ENCODE peak calls at places on chromosomes 12 and 14, in ten cellular contexts. One of them, this sample, is unnamed. For H3K9me3 and H3K36me3, the result is how much of the 10 kb centered on the place peaks cover.

GRCh38 chr14:99946652-99947489 is 118.4 kb upstream of the EVL start:
- DNase-seq in heart left ventricle: no peak
- DNase-seq in fibroblast of lung: no peak
- DNase-seq in aorta: no peak
- DNase-seq in endothelial cell of umbilical vein: peak
- DNase-seq in upper lobe of right lung: no peak
- DNase-seq in left ventricle myocardium inferior: no peak
- DNase-seq in NT2/D1: no peak
- DNase-seq in tibial nerve: no peak
- DNase-seq in lower lobe of right lung: no peak
- DNase-seq in this sample: peak

GRCh38 chr14:35470775-35471174 is 63.2 kb upstream of the INSM2 start:
- DNase-seq in fibroblast of lung: peak
- DNase-seq in heart left ventricle: no peak
- DNase-seq in lower lobe of right lung: no peak
- DNase-seq in tibial nerve: no peak
- DNase-seq in NT2/D1: peak
- DNase-seq in endothelial cell of umbilical vein: peak
- DNase-seq in left ventricle myocardium inferior: no peak
- DNase-seq in aorta: no peak
- DNase-seq in upper lobe of right lung: no peak
- DNase-seq in this sample: no peak

GRCh38 chr12:83114042-83114441 is 427.3 kb downstream of the TMTC2 start:
- DNase-seq in aorta: no peak
- DNase-seq in tibial nerve: no peak
- DNase-seq in fibroblast of lung: no peak
- DNase-seq in heart left ventricle: no peak
- DNase-seq in upper lobe of right lung: no peak
- DNase-seq in NT2/D1: no peak
- DNase-seq in lower lobe of right lung: no peak
- DNase-seq in left ventricle myocardium inferior: no peak
- DNase-seq in endothelial cell of umbilical vein: no peak
- DNase-seq in this sample: no peak

GRCh38 chr14:93544212-93544611 is 113.5 kb downstream of the UNC79 start:
- DNase-seq in fibroblast of lung: no peak
- DNase-seq in aorta: no peak
- DNase-seq in lower lobe of right lung: no peak
- DNase-seq in heart left ventricle: no peak
- DNase-seq in endothelial cell of umbilical vein: no peak
- DNase-seq in left ventricle myocardium inferior: no peak
- DNase-seq in upper lobe of right lung: no peak
- DNase-seq in NT2/D1: no peak
- DNase-seq in tibial nerve: no peak
- DNase-seq in this sample: no peak

GRCh38 chr14:87443787-87444186 is 549.2 kb downstream of the GALC start:
- DNase-seq in left ventricle myocardium inferior: no peak
- DNase-seq in aorta: no peak
- DNase-seq in fibroblast of lung: no peak
- DNase-seq in NT2/D1: no peak
- DNase-seq in upper lobe of right lung: no peak
- DNase-seq in heart left ventricle: no peak
- DNase-seq in tibial nerve: no peak
- DNase-seq in endothelial cell of umbilical vein: no peak
- DNase-seq in lower lobe of right lung: no peak
- DNase-seq in this sample: no peak

GRCh38 chr12:105107176-105107496 is 395 bp upstream of the WASHC4 start:
- DNase-seq in left ventricle myocardium inferior: no peak
- DNase-seq in endothelial cell of umbilical vein: no peak
- DNase-seq in tibial nerve: peak
- DNase-seq in NT2/D1: no peak
- DNase-seq in aorta: no peak
- DNase-seq in fibroblast of lung: peak
- DNase-seq in upper lobe of right lung: no peak
- DNase-seq in heart left ventricle: no peak
- DNase-seq in lower lobe of right lung: no peak
- DNase-seq in this sample: no peak

GRCh38 chr12:22083167-22083566 is 37.1 kb downstream of the CMAS start:
- DNase-seq in tibial nerve: peak
- DNase-seq in left ventricle myocardium inferior: no peak
- DNase-seq in aorta: no peak
- DNase-seq in NT2/D1: no peak
- DNase-seq in lower lobe of right lung: no peak
- DNase-seq in endothelial cell of umbilical vein: peak
- DNase-seq in upper lobe of right lung: no peak
- DNase-seq in heart left ventricle: no peak
- DNase-seq in fibroblast of lung: peak
- DNase-seq in this sample: no peak

GRCh38 chr12:128286970-128287369 is 20.0 kb downstream of the TMEM132C start:
- DNase-seq in upper lobe of right lung: no peak
- DNase-seq in left ventricle myocardium inferior: no peak
- DNase-seq in fibroblast of lung: no peak
- DNase-seq in tibial nerve: no peak
- DNase-seq in aorta: no peak
- DNase-seq in NT2/D1: no peak
- DNase-seq in heart left ventricle: no peak
- DNase-seq in endothelial cell of umbilical vein: no peak
- DNase-seq in lower lobe of right lung: no peak
- DNase-seq in this sample: no peak

GRCh38 chr12:101680240-101680639 is 17.2 kb upstream of the CHPT1 start:
- DNase-seq in lower lobe of right lung: no peak
- DNase-seq in NT2/D1: no peak
- DNase-seq in heart left ventricle: no peak
- DNase-seq in fibroblast of lung: no peak
- DNase-seq in upper lobe of right lung: no peak
- DNase-seq in aorta: no peak
- DNase-seq in tibial nerve: peak
- DNase-seq in endothelial cell of umbilical vein: no peak
- DNase-seq in left ventricle myocardium inferior: no peak
- DNase-seq in this sample: no peak

GRCh38 chr14:101072070-101072469 is 168.5 kb upstream of the RTL1 start:
- DNase-seq in fibroblast of lung: no peak
- DNase-seq in upper lobe of right lung: peak
- DNase-seq in lower lobe of right lung: no peak
- DNase-seq in heart left ventricle: no peak
- DNase-seq in left ventricle myocardium inferior: no peak
- DNase-seq in tibial nerve: no peak
- DNase-seq in NT2/D1: no peak
- DNase-seq in aorta: peak
- DNase-seq in endothelial cell of umbilical vein: no peak
- DNase-seq in this sample: peak

GRCh38 chr12:16857456-16857923 is 251.5 kb upstream of the LMO3 start:
- DNase-seq in upper lobe of right lung: no peak
- DNase-seq in left ventricle myocardium inferior: no peak
- DNase-seq in tibial nerve: no peak
- DNase-seq in endothelial cell of umbilical vein: no peak
- DNase-seq in heart left ventricle: no peak
- DNase-seq in NT2/D1: no peak
- DNase-seq in lower lobe of right lung: no peak
- DNase-seq in aorta: no peak
- DNase-seq in fibroblast of lung: no peak
- DNase-seq in this sample: no peak

GRCh38 chr12:133233006-133233405 is 2.7 kb downstream of the ANHX start:
- DNase-seq in upper lobe of right lung: no peak
- DNase-seq in heart left ventricle: no peak
- DNase-seq in left ventricle myocardium inferior: no peak
- DNase-seq in tibial nerve: no peak
- DNase-seq in NT2/D1: no peak
- DNase-seq in lower lobe of right lung: no peak
- DNase-seq in endothelial cell of umbilical vein: no peak
- DNase-seq in fibroblast of lung: no peak
- DNase-seq in aorta: no peak
- DNase-seq in this sample: no peak

GRCh38 chr12:133234971-133235370 is 706 bp downstream of the ANHX start:
- DNase-seq in left ventricle myocardium inferior: no peak
- DNase-seq in aorta: no peak
- DNase-seq in endothelial cell of umbilical vein: no peak
- DNase-seq in lower lobe of right lung: no peak
- DNase-seq in fibroblast of lung: no peak
- DNase-seq in tibial nerve: no peak
- DNase-seq in upper lobe of right lung: no peak
- DNase-seq in heart left ventricle: no peak
- DNase-seq in NT2/D1: no peak
- DNase-seq in this sample: no peak

GRCh38 chr12:133233993-133234564 is 1.6 kb downstream of the ANHX start:
- DNase-seq in aorta: no peak
- DNase-seq in left ventricle myocardium inferior: no peak
- DNase-seq in fibroblast of lung: no peak
- DNase-seq in NT2/D1: no peak
- DNase-seq in tibial nerve: no peak
- DNase-seq in lower lobe of right lung: no peak
- DNase-seq in heart left ventricle: no peak
- DNase-seq in upper lobe of right lung: no peak
- DNase-seq in endothelial cell of umbilical vein: no peak
- DNase-seq in this sample: no peak

GRCh38 chr12:133227281-133227852 is 8.3 kb downstream of the ANHX start:
- DNase-seq in aorta: no peak
- DNase-seq in endothelial cell of umbilical vein: no peak
- DNase-seq in left ventricle myocardium inferior: no peak
- DNase-seq in lower lobe of right lung: no peak
- DNase-seq in NT2/D1: no peak
- DNase-seq in upper lobe of right lung: no peak
- DNase-seq in fibroblast of lung: no peak
- DNase-seq in heart left ventricle: no peak
- DNase-seq in tibial nerve: no peak
- DNase-seq in this sample: no peak

GRCh38 chr12:133231001-133231400 is 4.7 kb downstream of the ANHX start:
- DNase-seq in fibroblast of lung: no peak
- DNase-seq in tibial nerve: no peak
- DNase-seq in NT2/D1: no peak
- DNase-seq in upper lobe of right lung: no peak
- DNase-seq in heart left ventricle: no peak
- DNase-seq in endothelial cell of umbilical vein: no peak
- DNase-seq in lower lobe of right lung: no peak
- DNase-seq in aorta: no peak
- DNase-seq in left ventricle myocardium inferior: no peak
- DNase-seq in this sample: no peak
- H3K9me3 ChIP-seq in fibroblast of lung: under half
- H3K9me3 ChIP-seq in tibial nerve: under half
- H3K9me3 ChIP-seq in NT2/D1: under half
- H3K9me3 ChIP-seq in upper lobe of right lung: under half
- H3K9me3 ChIP-seq in heart left ventricle: under half
- H3K9me3 ChIP-seq in endothelial cell of umbilical vein: under half
- H3K9me3 ChIP-seq in lower lobe of right lung: under half
- H3K9me3 ChIP-seq in aorta: under half
- H3K9me3 ChIP-seq in left ventricle myocardium inferior: under half
- H3K9me3 ChIP-seq in this sample: under half

DNA sequence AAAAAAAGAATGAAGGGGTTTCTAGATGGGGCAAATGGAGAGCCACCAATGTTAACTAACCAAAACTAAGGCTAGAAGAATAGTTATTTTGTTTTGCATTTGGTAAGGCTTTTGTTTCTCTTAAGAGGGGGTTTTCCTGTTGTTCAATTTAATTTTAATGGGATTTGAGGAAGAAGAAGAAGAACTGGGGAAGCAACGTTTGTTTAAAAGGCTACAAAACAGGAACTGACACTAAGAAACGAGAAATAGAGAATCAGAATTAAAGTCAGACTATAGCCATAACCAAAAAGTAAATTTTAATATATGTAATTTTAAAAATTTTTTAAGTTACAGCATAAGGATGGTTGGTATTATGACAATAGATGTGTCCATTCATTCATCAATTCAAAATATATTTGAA is 13.7 kb downstream of the TXNDC16 start:
- DNase-seq in upper lobe of right lung: no peak
- DNase-seq in heart left ventricle: no peak
- DNase-seq in tibial nerve: no peak
- DNase-seq in left ventricle myocardium inferior: no peak
- DNase-seq in lower lobe of right lung: no peak
- DNase-seq in NT2/D1: no peak
- DNase-seq in aorta: no peak
- DNase-seq in endothelial cell of umbilical vein: no peak
- DNase-seq in fibroblast of lung: no peak
- DNase-seq in this sample: no peak
- H3K36me3 ChIP-seq in upper lobe of right lung: under half
- H3K36me3 ChIP-seq in heart left ventricle: half or more
- H3K36me3 ChIP-seq in tibial nerve: under half
- H3K36me3 ChIP-seq in left ventricle myocardium inferior: under half
- H3K36me3 ChIP-seq in lower lobe of right lung: under half
- H3K36me3 ChIP-seq in NT2/D1: under half
- H3K36me3 ChIP-seq in aorta: under half
- H3K36me3 ChIP-seq in endothelial cell of umbilical vein: under half
- H3K36me3 ChIP-seq in fibroblast of lung: under half
- H3K36me3 ChIP-seq in this sample: under half

GRCh38 chr12:24015771-24016170 is 66.3 kb upstream of the SOX5 start:
- DNase-seq in upper lobe of right lung: no peak
- DNase-seq in fibroblast of lung: no peak
- DNase-seq in heart left ventricle: no peak
- DNase-seq in lower lobe of right lung: no peak
- DNase-seq in left ventricle myocardium inferior: no peak
- DNase-seq in endothelial cell of umbilical vein: no peak
- DNase-seq in NT2/D1: no peak
- DNase-seq in tibial nerve: no peak
- DNase-seq in aorta: no peak
- DNase-seq in this sample: no peak
- H3K9me3 ChIP-seq in upper lobe of right lung: under half
- H3K9me3 ChIP-seq in fibroblast of lung: under half
- H3K9me3 ChIP-seq in heart left ventricle: under half
- H3K9me3 ChIP-seq in lower lobe of right lung: under half
- H3K9me3 ChIP-seq in left ventricle myocardium inferior: under half
- H3K9me3 ChIP-seq in endothelial cell of umbilical vein: under half
- H3K9me3 ChIP-seq in NT2/D1: under half
- H3K9me3 ChIP-seq in tibial nerve: under half
- H3K9me3 ChIP-seq in aorta: under half
- H3K9me3 ChIP-seq in this sample: under half

GRCh38 chr14:63891148-63891964 is 38.6 kb downstream of the SYNE2 start:
- DNase-seq in fibroblast of lung: no peak
- DNase-seq in lower lobe of right lung: no peak
- DNase-seq in NT2/D1: peak
- DNase-seq in heart left ventricle: no peak
- DNase-seq in upper lobe of right lung: no peak
- DNase-seq in tibial nerve: no peak
- DNase-seq in aorta: no peak
- DNase-seq in left ventricle myocardium inferior: no peak
- DNase-seq in endothelial cell of umbilical vein: peak
- DNase-seq in this sample: no peak

GRCh38 chr14:63890553-63890952 is 37.7 kb downstream of the SYNE2 start:
- DNase-seq in endothelial cell of umbilical vein: peak
- DNase-seq in fibroblast of lung: no peak
- DNase-seq in upper lobe of right lung: no peak
- DNase-seq in heart left ventricle: no peak
- DNase-seq in lower lobe of right lung: no peak
- DNase-seq in NT2/D1: no peak
- DNase-seq in tibial nerve: no peak
- DNase-seq in aorta: no peak
- DNase-seq in left ventricle myocardium inferior: no peak
- DNase-seq in this sample: no peak

GRCh38 chr14:63881926-63882325 is 29.1 kb downstream of the SYNE2 start:
- DNase-seq in aorta: no peak
- DNase-seq in tibial nerve: no peak
- DNase-seq in endothelial cell of umbilical vein: no peak
- DNase-seq in left ventricle myocardium inferior: no peak
- DNase-seq in upper lobe of right lung: no peak
- DNase-seq in lower lobe of right lung: no peak
- DNase-seq in NT2/D1: no peak
- DNase-seq in heart left ventricle: no peak
- DNase-seq in fibroblast of lung: no peak
- DNase-seq in this sample: no peak

GRCh38 chr14:63893701-63894458 is 41.1 kb downstream of the SYNE2 start:
- DNase-seq in left ventricle myocardium inferior: peak
- DNase-seq in heart left ventricle: no peak
- DNase-seq in NT2/D1: peak
- DNase-seq in upper lobe of right lung: no peak
- DNase-seq in lower lobe of right lung: no peak
- DNase-seq in tibial nerve: peak
- DNase-seq in aorta: peak
- DNase-seq in endothelial cell of umbilical vein: peak
- DNase-seq in fibroblast of lung: peak
- DNase-seq in this sample: no peak

GRCh38 chr14:63887899-63888298 is 35.1 kb downstream of the SYNE2 start:
- DNase-seq in NT2/D1: no peak
- DNase-seq in lower lobe of right lung: no peak
- DNase-seq in tibial nerve: no peak
- DNase-seq in left ventricle myocardium inferior: no peak
- DNase-seq in fibroblast of lung: no peak
- DNase-seq in endothelial cell of umbilical vein: no peak
- DNase-seq in upper lobe of right lung: no peak
- DNase-seq in aorta: no peak
- DNase-seq in heart left ventricle: no peak
- DNase-seq in this sample: no peak
- H3K36me3 ChIP-seq in NT2/D1: under half
- H3K36me3 ChIP-seq in lower lobe of right lung: under half
- H3K36me3 ChIP-seq in tibial nerve: under half
- H3K36me3 ChIP-seq in left ventricle myocardium inferior: under half
- H3K36me3 ChIP-seq in fibroblast of lung: under half
- H3K36me3 ChIP-seq in endothelial cell of umbilical vein: under half
- H3K36me3 ChIP-seq in upper lobe of right lung: under half
- H3K36me3 ChIP-seq in aorta: under half
- H3K36me3 ChIP-seq in heart left ventricle: under half
- H3K36me3 ChIP-seq in this sample: under half